ENCODE peak calls at places on chromosomes 3 and 15, in six cellular contexts. H, F, D, U, N and X are unnamed samples.

GRCh38 chr3:153284282-153284938 is 122.4 kb downstream of the RAP2B start:
- DNase-seq in H (peak), D (peak), N (peak), U (no peak), F (peak), X (no peak)

GRCh38 chr3:155101398-155101797 is 21.3 kb downstream of the MME start:
- DNase-seq in F (no peak), D (peak), U (no peak), H (no peak), N (no peak), X (no peak)

GRCh38 chr3:127628426-127628787 is 578 bp upstream of the PODXL2 start:
- DNase-seq in D (no peak), N (no peak), H (no peak), U (no peak), F (no peak), X (no peak)

GRCh38 chr3:58333206-58334012 is 717 bp downstream of the PXK start:
- DNase-seq in D (peak), H (no peak), N (no peak), U (peak), F (no peak), X (no peak)

GRCh38 chr3:48680811-48681540 is 4.7 kb downstream of the NCKIPSD start:
- DNase-seq in F (no peak), D (no peak), N (no peak), U (no peak), H (no peak), X (no peak)

GRCh38 chr3:120350431-120350941 is 1.3 kb upstream of the LRRC58 start:
- DNase-seq in D (peak), F (no peak), N (peak), H (no peak), U (no peak), X (no peak)

GRCh38 chr3:70811880-70812279 is 499.4 kb upstream of the MDFIC2 start:
- DNase-seq in N (no peak), U (no peak), F (no peak), D (no peak), H (no peak), X (no peak)

GRCh38 chr3:12557472-12558105 is 702 bp downstream of the MKRN2 start:
- DNase-seq in F (no peak), U (no peak), H (no peak), N (peak), D (peak), X (no peak)

GRCh38 chr3:39107874-39108308 is 411 bp downstream of the TTC21A start:
- DNase-seq in U (no peak), H (no peak), D (peak), N (no peak), F (no peak), X (no peak)

GRCh38 chr15:40334941-40335795 is 5.6 kb downstream of the CCDC9B start:
- DNase-seq in D (no peak), F (no peak), N (no peak), H (no peak), U (peak), X (no peak)

GRCh38 chr3:130517541-130517940 is 564 bp downstream of the COL6A6 start:
- DNase-seq in U (no peak), D (peak), H (no peak), N (no peak), F (no peak), X (no peak)

GRCh38 chr3:142586803-142587406 is 8.4 kb upstream of the ATR start:
- DNase-seq in N (peak), H (peak), F (no peak), U (no peak), D (peak), X (peak)

GRCh38 chr3:37161351-37161750 is 13.0 kb downstream of the LRRFIP2 start:
- DNase-seq in H (no peak), D (no peak), N (no peak), U (no peak), F (no peak), X (no peak)

GRCh38 chr3:105866656-105867653 is 1.9 kb downstream of the CBLB start:
- DNase-seq in N (peak), F (peak), D (peak), H (no peak), U (no peak), X (no peak)

GRCh38 chr3:190385835-190386688 is 1.9 kb upstream of the CLDN16 start:
- DNase-seq in H (peak), D (no peak), N (peak), F (no peak), U (no peak), X (no peak)

GRCh38 chr3:39216176-39216790 is 23.9 kb upstream of the XIRP1 start:
- DNase-seq in H (no peak), N (no peak), U (no peak), D (no peak), F (peak), X (no peak)

GRCh38 chr3:57546616-57547015 is 2.5 kb upstream of the DNAH12 start:
- DNase-seq in F (no peak), D (no peak), N (no peak), U (no peak), H (no peak), X (no peak)

GRCh38 chr3:100665230-100665629 is 44.1 kb upstream of the TFG start:
- DNase-seq in H (no peak), N (no peak), U (no peak), F (peak), D (no peak), X (no peak)

GRCh38 chr3:11845661-11846060 is 1.0 kb downstream of the TAMM41 start:
- DNase-seq in U (no peak), D (peak), H (no peak), N (no peak), F (no peak), X (no peak)

GRCh38 chr3:8712871-8713360 is 20.7 kb upstream of the CAV3 start:
- DNase-seq in N (no peak), U (no peak), F (no peak), D (no peak), H (no peak), X (no peak)

GRCh38 chr3:19183572-19183971 is 35.3 kb downstream of the KCNH8 start:
- DNase-seq in H (no peak), U (no peak), D (no peak), F (no peak), N (no peak), X (no peak)

GRCh38 chr3:35537265-35537664 is 102.1 kb upstream of the ARPP21 start:
- DNase-seq in F (no peak), D (no peak), N (no peak), U (no peak), H (no peak), X (no peak)

GRCh38 chr3:151234825-151235224 is 31.8 kb upstream of the GPR171 start:
- DNase-seq in H (no peak), D (no peak), N (no peak), F (no peak), U (no peak), X (no peak)

GRCh38 chr3:112115161-112115739 is 17.8 kb downstream of the GCSAM start:
- DNase-seq in D (no peak), H (no peak), U (no peak), F (peak), N (no peak), X (no peak)

GRCh38 chr3:10495003-10495402 is 10.4 kb downstream of the ATP2B2 start:
- DNase-seq in N (peak), U (no peak), F (no peak), D (peak), H (peak), X (no peak)

GRCh38 chr3:73364517-73364916 is 260.2 kb downstream of the PDZRN3 start:
- DNase-seq in N (no peak), F (no peak), H (no peak), D (no peak), U (no peak), X (no peak)

GRCh38 chr3:134149286-134149685 is 101.4 kb downstream of the RYK start:
- DNase-seq in F (no peak), U (no peak), N (no peak), H (no peak), D (no peak), X (no peak)

GRCh38 chr3:76436895-76437294 is 603.0 kb upstream of the ROBO2 start:
- DNase-seq in U (no peak), N (no peak), F (no peak), D (no peak), H (no peak), X (no peak)

GRCh38 chr3:194035406-194036138 is 100.4 kb upstream of the HES1 start:
- DNase-seq in U (no peak), F (no peak), D (peak), N (no peak), H (no peak), X (no peak)

GRCh38 chr15:57273366-57273765 is 102.9 kb upstream of the CGNL1 start:
- DNase-seq in H (no peak), D (no peak), F (no peak), N (no peak), U (no peak), X (no peak)

GRCh38 chr3:124203292-124203691 is 211.4 kb upstream of the ROPN1 start:
- DNase-seq in F (no peak), U (no peak), D (no peak), H (no peak), N (no peak), X (no peak)
- H3K4me3 ChIP-seq in F (no peak), U (no peak), D (no peak), H (no peak), N (no peak), X (no peak)

GRCh38 chr15:60797444-60798040 is 318.6 kb upstream of the ICE2 start:
- DNase-seq in D (no peak), N (no peak), H (no peak), U (no peak), F (no peak), X (no peak)
- TF ChIP-seq ZNF274 in D (no peak), N (no peak), H (no peak), U (no peak), F (no peak), X (no peak)

GRCh38 chr15:72155635-72156616 is 37.7 kb downstream of the SENP8 start:
- DNase-seq in F (peak), H (peak), N (peak), U (peak), D (peak), X (peak)

GRCh38 chr15:72155021-72155621 is 36.9 kb downstream of the SENP8 start:
- DNase-seq in D (no peak), N (no peak), F (no peak), U (peak), H (no peak), X (no peak)

GRCh38 chr15:72154316-72154715 is 36.1 kb downstream of the SENP8 start:
- DNase-seq in N (no peak), H (no peak), U (peak), D (no peak), F (no peak), X (no peak)

GRCh38 chr15:72153269-72153668 is 35.1 kb downstream of the SENP8 start:
- DNase-seq in F (no peak), N (no peak), U (peak), H (no peak), D (no peak), X (no peak)

GRCh38 chr15:72156928-72157327 is 38.7 kb downstream of the SENP8 start:
- DNase-seq in H (no peak), U (no peak), F (no peak), N (no peak), D (no peak), X (no peak)
- H3K4me3 ChIP-seq in H (no peak), U (no peak), F (no peak), N (no peak), D (no peak), X (no peak)

GRCh38 chr3:50572801-50573371 is 3.6 kb downstream of the HEMK1 start:
- DNase-seq in U (no peak), N (no peak), D (no peak), H (no peak), F (no peak), X (no peak)
- TF ChIP-seq ZNF274 in U (no peak), N (no peak), D (no peak), H (no peak), F (no peak), X (no peak)

GRCh38 chr3:177212278-177212610 is 15.0 kb upstream of the TBL1XR1 start:
- DNase-seq in F (no peak), N (no peak), U (no peak), D (no peak), H (no peak), X (no peak)

GRCh38 chr3:177210744-177211502 is 13.6 kb upstream of the TBL1XR1 start:
- DNase-seq in D (no peak), U (no peak), F (no peak), N (no peak), H (no peak), X (no peak)

GRCh38 chr3:177209509-177209908 is 12.2 kb upstream of the TBL1XR1 start:
- DNase-seq in D (no peak), U (no peak), F (no peak), N (no peak), H (no peak), X (no peak)

GRCh38 chr3:177212756-177213155 is 15.5 kb upstream of the TBL1XR1 start:
- DNase-seq in N (no peak), F (no peak), H (no peak), D (peak), U (no peak), X (no peak)

GRCh38 chr3:177211503-177212277 is 14.4 kb upstream of the TBL1XR1 start:
- DNase-seq in U (no peak), H (no peak), F (no peak), D (no peak), N (peak), X (no peak)
- H3K4me3 ChIP-seq in U (no peak), H (no peak), F (no peak), D (no peak), N (no peak), X (no peak)

GRCh38 chr15:30917675-30918074 is 14.0 kb downstream of the FAN1 start:
- DNase-seq in U (no peak), H (no peak), N (no peak), D (no peak), F (no peak), X (no peak)

GRCh38 chr15:30918366-30918765 is 14.7 kb downstream of the FAN1 start:
- DNase-seq in D (no peak), H (no peak), U (no peak), F (no peak), N (no peak), X (no peak)

GRCh38 chr15:30921781-30922371 is 18.2 kb downstream of the FAN1 start:
- DNase-seq in F (no peak), U (peak), N (no peak), D (no peak), H (no peak), X (no peak)

GRCh38 chr15:30921106-30921505 is 17.4 kb downstream of the FAN1 start:
- DNase-seq in F (no peak), H (no peak), N (no peak), D (no peak), U (no peak), X (no peak)

DNA sequence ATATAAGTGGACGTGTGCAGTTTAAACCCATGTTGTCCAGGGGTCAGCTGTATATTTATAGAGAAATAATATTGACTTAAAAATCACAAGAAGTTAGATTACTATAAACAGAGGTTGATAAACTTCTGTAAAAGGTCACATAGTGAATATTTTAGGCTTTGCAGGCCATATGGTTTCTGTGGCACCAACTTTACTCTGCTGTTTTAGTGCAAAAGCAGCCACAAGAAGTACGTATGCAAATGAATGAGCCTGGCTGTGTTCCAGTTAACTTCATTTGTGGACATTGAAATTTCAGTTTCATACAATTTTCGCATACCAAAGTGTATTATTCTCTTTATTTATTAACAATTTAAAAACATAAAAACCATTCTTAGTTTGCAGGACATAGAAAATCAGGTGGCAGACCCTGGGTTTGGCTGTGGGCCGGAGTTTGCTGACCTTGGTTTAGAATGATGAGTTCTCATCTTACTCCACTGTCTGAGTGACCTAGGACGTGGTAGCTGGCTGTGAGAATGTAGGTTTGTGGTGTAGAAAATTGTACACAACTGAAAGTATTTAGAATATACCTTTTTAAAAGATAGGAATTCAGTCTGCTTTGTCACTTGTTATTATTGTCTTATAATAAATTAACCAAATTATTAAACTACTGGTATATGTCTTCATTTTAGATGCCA is 16.3 kb downstream of the FAN1 start:
- DNase-seq in D (no peak), F (no peak), H (no peak), U (no peak), N (no peak), X (no peak)
- TF ChIP-seq ZNF274 in D (no peak), F (no peak), H (no peak), U (no peak), N (no peak), X (no peak)

GRCh38 chr3:183822631-183823030 is 2.7 kb downstream of the MAP6D1 start:
- DNase-seq in F (no peak), D (no peak), U (peak), H (no peak), N (no peak), X (no peak)

GRCh38 chr3:183826448-183826847 is 1.1 kb upstream of the MAP6D1 start:
- DNase-seq in F (no peak), N (no peak), D (no peak), U (no peak), H (no peak), X (no peak)

GRCh38 chr3:183824761-183825379 is 507 bp downstream of the MAP6D1 start:
- DNase-seq in N (no peak), D (no peak), U (peak), F (no peak), H (no peak), X (no peak)

GRCh38 chr3:183825380-183826161 is at the start of gene MAP6D1:
- DNase-seq in U (peak), D (no peak), H (peak), N (no peak), F (no peak), X (peak)

DNA sequence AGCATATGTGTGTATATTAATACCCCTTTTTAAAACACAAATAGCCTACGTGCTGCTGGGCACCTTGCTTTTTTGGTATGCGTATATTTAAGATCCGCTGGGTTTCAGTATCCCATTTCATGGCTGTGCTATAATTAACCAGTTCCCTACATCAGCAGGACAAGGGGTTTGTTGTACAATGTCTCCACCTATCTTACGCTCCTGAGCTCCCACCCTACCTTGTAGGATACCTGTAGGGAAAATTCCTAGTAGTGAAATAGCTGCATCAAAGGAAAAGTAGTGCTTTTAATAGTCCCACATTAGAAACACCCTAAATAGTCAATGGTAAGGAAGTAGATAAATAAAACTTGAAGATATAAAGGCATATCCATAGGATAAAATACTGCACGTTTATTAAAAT is 1.4 kb downstream of the MAP6D1 start:
- DNase-seq in H (no peak), N (no peak), F (no peak), U (no peak), D (no peak), X (no peak)
- H3K4me3 ChIP-seq in H (peak), N (no peak), F (peak), U (peak), D (no peak), X (peak)

DNA sequence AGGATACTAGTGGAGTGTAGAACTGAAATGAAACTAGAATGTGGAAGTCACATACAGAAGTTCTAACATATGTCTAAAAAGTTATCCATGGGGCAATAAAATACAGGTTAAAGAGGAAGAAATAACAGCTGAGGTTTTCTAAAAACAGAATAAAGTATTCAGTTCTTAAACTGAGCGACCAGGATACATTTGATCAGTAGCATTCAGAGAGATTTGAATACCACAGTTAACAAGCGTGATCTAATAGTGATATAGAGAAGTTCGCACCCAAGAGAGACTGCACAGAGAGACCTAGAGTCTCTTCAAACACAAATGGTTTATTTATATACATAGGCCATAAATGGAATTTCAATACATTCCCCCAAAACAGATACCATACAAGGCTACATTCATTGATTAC is 85.8 kb downstream of the FEZF2 start:
- DNase-seq in D (no peak), U (no peak), F (no peak), H (no peak), N (no peak), X (no peak)
- TF ChIP-seq ZNF274 in D (no peak), U (no peak), F (no peak), H (no peak), N (no peak), X (no peak)

GRCh38 chr15:77667351-77667750 is 34.6 kb upstream of the LINGO1 start:
- DNase-seq in F (no peak), U (no peak), H (no peak), D (no peak), N (no peak), X (no peak)
- H3K4me3 ChIP-seq in F (no peak), U (no peak), H (no peak), D (no peak), N (no peak), X (no peak)

DNA sequence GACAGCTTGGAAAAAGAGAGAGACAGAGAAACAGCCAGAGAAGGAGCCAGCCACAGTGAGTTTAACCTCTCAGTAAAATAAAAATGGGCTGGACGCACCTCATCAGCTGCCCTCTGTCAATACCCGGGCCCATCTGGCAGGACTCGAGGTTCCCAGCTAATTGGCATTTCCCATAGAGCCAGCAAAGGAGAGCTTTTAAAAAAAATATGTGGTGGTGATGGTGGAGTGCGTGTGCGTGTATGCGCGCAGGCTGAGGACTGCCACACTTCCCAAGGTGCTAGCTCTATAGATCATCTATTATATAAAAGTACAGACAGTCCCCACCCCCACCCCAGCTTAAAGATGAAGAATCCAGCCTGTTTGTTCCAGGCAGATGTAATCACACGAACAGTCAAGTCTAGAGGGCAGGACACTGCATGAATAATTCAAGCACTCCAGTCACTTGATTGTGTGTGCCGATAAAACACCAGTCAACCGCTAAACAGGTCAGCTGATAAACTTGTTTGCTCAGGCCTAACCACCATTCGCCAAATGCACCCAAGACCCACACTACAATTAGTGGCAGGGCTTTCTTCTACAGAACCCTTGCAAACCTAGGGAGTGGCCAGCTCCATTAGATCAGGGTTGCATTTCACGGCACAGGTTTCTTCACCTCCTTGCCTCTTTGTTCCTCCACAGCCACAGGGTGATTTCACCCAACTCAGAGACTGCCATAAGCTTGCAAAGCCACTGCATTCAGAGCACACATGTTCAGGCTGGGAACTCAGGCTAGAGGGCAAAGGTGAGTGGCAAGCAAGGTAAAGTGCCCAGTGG is 5.9 kb downstream of the TLE3 start:
- DNase-seq in F (no peak), U (no peak), N (peak), D (peak), H (no peak), X (no peak)
- TF ChIP-seq ZNF274 in F (no peak), U (no peak), N (no peak), D (no peak), H (no peak), X (no peak)